ENCODE peak calls at places on chromosomes 3 and 15, in four cellular contexts. H, U, I and Z are unnamed samples.

GRCh38 chr3:98483626-98484025 is 13.9 kb upstream of the OR5K2 start:
- DNase-seq in U (no peak), I (no peak), H (no peak), Z (no peak)

GRCh38 chr3:188431553-188431952 is 277.6 kb downstream of the LPP start:
- DNase-seq in H (no peak), I (no peak), U (no peak), Z (no peak)

GRCh38 chr3:190325923-190326322 is 3.7 kb upstream of the CLDN1 start:
- DNase-seq in H (no peak), I (no peak), U (no peak), Z (no peak)

GRCh38 chr3:41682996-41683395 is 278.9 kb downstream of the ULK4 start:
- DNase-seq in U (no peak), H (no peak), I (no peak), Z (no peak)

GRCh38 chr3:76585794-76586392 is 454.0 kb upstream of the ROBO2 start:
- DNase-seq in U (peak), H (no peak), I (no peak), Z (peak)

GRCh38 chr15:59594493-59594942 is 17.1 kb upstream of the GCNT3 start:
- DNase-seq in I (no peak), U (peak), H (no peak), Z (no peak)

GRCh38 chr3:130576571-130577266 is 59.7 kb downstream of the COL6A6 start:
- DNase-seq in I (no peak), U (no peak), H (no peak), Z (no peak)

GRCh38 chr3:194306109-194306686 is 44.9 kb downstream of the CPN2 start:
- DNase-seq in U (no peak), I (peak), H (no peak), Z (no peak)

GRCh38 chr3:120448707-120449650 is 1.8 kb downstream of the FSTL1 start:
- DNase-seq in U (no peak), I (no peak), H (no peak), Z (peak)

GRCh38 chr3:35651888-35652287 is 12.6 kb downstream of the ARPP21 start:
- DNase-seq in H (no peak), I (no peak), U (no peak), Z (no peak)

GRCh38 chr3:165233521-165234195 is 37.5 kb upstream of the SLITRK3 start:
- DNase-seq in H (no peak), U (no peak), I (no peak), Z (no peak)

GRCh38 chr3:170056710-170057454 is 19.1 kb downstream of the GPR160 start:
- DNase-seq in U (no peak), H (no peak), I (peak), Z (no peak)

GRCh38 chr3:17912011-17912760 is 169.8 kb upstream of the TBC1D5 start:
- DNase-seq in U (no peak), H (no peak), I (no peak), Z (no peak)

GRCh38 chr3:53264718-53265117 is 8.9 kb upstream of the TKT start:
- DNase-seq in I (no peak), U (no peak), H (no peak), Z (no peak)

GRCh38 chr3:130905551-130905950 is 11.7 kb downstream of the ATP2C1 start:
- DNase-seq in H (no peak), U (no peak), I (no peak), Z (no peak)

GRCh38 chr3:129038121-129038855 is 22.3 kb upstream of the GP9 start:
- DNase-seq in I (no peak), H (no peak), U (no peak), Z (no peak)

GRCh38 chr3:183092256-183092655 is 7.0 kb downstream of the MCCC1 start:
- DNase-seq in I (no peak), U (no peak), H (no peak), Z (no peak)

GRCh38 chr3:76965122-76965725 is 74.7 kb upstream of the ROBO2 start:
- DNase-seq in U (peak), I (no peak), H (no peak), Z (no peak)

GRCh38 chr3:53941174-53941573 is 49.5 kb upstream of the SELENOK start:
- DNase-seq in U (no peak), H (no peak), I (no peak), Z (no peak)

GRCh38 chr3:36701903-36702374 is 62.4 kb downstream of the DCLK3 start:
- DNase-seq in U (no peak), H (peak), I (no peak), Z (no peak)

GRCh38 chr15:97761124-97761523 is 199.4 kb upstream of the ARRDC4 start:
- DNase-seq in I (no peak), U (no peak), H (no peak), Z (no peak)

GRCh38 chr15:38647683-38648082 is 83.1 kb upstream of the RASGRP1 start:
- DNase-seq in I (no peak), U (peak), H (no peak), Z (no peak)

GRCh38 chr3:58488962-58489361 is 2.9 kb upstream of the KCTD6 start:
- DNase-seq in H (no peak), I (no peak), U (no peak), Z (no peak)

GRCh38 chr3:10957976-10958749 is 34.4 kb upstream of the SLC6A1 start:
- DNase-seq in I (no peak), U (no peak), H (no peak), Z (no peak)

GRCh38 chr3:170107926-170108325 is 70.1 kb downstream of the GPR160 start:
- DNase-seq in U (no peak), H (no peak), I (no peak), Z (no peak)

GRCh38 chr3:98556164-98557130 is 24.7 kb downstream of the GPR15 start:
- DNase-seq in U (no peak), I (peak), H (no peak), Z (no peak)

GRCh38 chr15:28098766-28099554 is at the start of gene OCA2:
- DNase-seq in I (no peak), H (peak), U (peak), Z (peak)

GRCh38 chr15:52288986-52289385 is 6.6 kb downstream of the MYO5C start:
- DNase-seq in H (no peak), U (no peak), I (no peak), Z (no peak)

GRCh38 chr3:195692781-195693427 is 27.9 kb upstream of the MUC20 start:
- DNase-seq in H (no peak), I (no peak), U (no peak), Z (no peak)

GRCh38 chr3:38519651-38520050 is 23.5 kb downstream of the EXOG start:
- DNase-seq in H (no peak), I (no peak), U (no peak), Z (no peak)

GRCh38 chr3:73773228-73773627 is 148.5 kb upstream of the PDZRN3 start:
- DNase-seq in U (no peak), I (no peak), H (no peak), Z (no peak)

GRCh38 chr3:143090486-143090885 is 29.1 kb upstream of the CHST2 start:
- DNase-seq in H (no peak), I (no peak), U (no peak), Z (no peak)

GRCh38 chr3:151895881-151896661 is 22.6 kb downstream of the SUCNR1 start:
- DNase-seq in I (no peak), U (no peak), H (no peak), Z (no peak)

GRCh38 chr3:8506611-8507061 is 5.0 kb downstream of the LMCD1 start:
- DNase-seq in U (no peak), I (no peak), H (no peak), Z (no peak)

GRCh38 chr3:172018364-172018763 is 21.0 kb upstream of the FNDC3B start:
- DNase-seq in U (no peak), H (no peak), I (no peak), Z (no peak)

GRCh38 chr3:188006726-188007393 is 147.1 kb upstream of the LPP start:
- DNase-seq in I (no peak), U (no peak), H (no peak), Z (no peak)

DNA sequence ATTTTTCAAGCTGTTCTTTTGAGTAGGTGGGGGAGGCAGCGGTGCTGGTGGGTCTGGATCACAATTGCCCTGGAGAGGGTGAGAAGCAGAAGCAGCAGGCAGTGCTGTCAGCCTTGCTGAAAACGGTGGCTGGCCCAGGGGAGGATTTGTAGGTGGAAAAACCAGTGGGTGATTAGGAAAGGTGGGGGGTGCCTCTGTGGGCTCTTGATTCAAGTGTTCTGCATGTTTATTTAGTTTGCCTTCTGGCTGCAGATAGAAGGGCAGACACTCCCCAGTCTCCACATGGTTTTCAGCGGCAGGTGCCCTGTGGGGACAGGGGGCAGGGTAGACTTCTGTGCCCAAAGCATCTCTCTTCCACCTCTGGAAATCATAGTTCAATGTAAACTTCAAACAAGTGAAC is 300.1 kb upstream of the SLCO3A1 start:
- DNase-seq in U (no peak), I (no peak), H (no peak), Z (no peak)
- TF ChIP-seq TARDBP in U (no peak), I (no peak), H (no peak), Z (no peak)

DNA sequence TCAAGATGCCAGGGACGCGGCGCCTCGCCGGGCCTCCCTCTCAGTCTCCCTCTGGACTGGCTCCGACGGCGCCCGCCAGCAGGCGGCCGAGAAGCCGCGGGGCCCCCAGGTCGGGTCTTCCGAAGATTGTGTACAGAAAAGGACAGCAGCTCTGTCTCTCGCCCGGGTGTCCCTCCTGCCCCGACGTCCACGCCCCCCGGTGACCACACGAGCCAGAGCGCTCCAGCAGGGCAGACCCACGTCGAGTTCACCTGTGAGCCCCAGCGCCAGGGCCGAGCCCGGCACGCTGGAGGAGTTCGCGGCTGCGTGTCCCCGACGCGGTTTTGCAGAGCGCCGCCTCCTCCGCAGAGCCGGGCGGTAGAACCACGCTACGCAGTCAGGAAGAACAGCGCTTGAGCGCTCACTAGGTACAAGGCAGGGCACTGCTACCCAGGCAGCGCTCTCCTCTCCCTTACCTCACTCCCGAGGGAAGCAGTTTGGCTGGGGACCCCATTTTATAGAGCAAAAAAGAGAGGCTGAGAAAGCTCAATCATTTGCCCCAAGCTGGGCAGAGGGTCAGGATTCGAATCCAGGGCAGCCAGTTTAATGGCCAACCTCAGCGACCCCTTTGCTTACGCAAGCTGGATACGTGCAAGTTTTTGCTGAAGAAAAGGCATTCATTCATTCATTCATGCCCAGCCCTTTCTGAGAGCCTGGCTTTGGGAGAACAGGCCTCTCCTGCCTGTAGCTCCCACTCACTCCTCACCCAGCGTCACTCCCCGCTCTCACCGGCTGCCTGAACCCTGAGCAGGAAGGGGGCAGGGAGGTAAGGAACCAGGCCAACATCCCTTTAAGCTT is 3.0 kb upstream of the TLE3 start:
- DNase-seq in H (peak), U (peak), I (no peak), Z (peak)
- TF ChIP-seq TARDBP in H (no peak), U (no peak), I (no peak), Z (no peak)

GRCh38 chr3:149588909-149589308 is 68.9 kb downstream of the WWTR1 start:
- DNase-seq in U (no peak), I (no peak), H (no peak), Z (no peak)
- TF ChIP-seq TARDBP in U (no peak), I (no peak), H (no peak), Z (no peak)

DNA sequence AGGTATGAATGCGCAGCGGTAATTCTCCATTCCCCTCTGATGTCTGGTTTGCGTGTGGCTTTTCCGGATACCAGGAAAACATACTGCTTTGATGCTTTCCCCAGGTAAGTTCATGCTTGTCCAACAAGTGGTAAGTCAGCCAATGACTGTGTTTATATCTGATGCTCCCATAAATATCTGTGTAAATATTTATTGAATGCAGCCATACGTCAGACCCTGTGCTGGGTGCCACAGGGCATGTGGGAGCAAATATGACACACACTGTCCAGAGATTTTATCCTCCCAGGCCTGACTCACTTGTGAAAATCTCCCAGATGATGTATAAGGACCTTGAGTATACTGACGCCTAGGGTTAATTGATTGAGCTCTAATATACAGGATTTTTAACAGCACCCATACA is 29.6 kb upstream of the CEMIP start:
- DNase-seq in H (no peak), U (no peak), I (no peak), Z (no peak)
- TF ChIP-seq TARDBP in H (no peak), U (no peak), I (no peak), Z (no peak)

GRCh38 chr3:52084954-52085730 is 28.8 kb upstream of the DUSP7 start:
- DNase-seq in H (no peak), I (no peak), U (no peak), Z (peak)
- TF ChIP-seq TARDBP in H (no peak), I (no peak), U (no peak), Z (no peak)

DNA sequence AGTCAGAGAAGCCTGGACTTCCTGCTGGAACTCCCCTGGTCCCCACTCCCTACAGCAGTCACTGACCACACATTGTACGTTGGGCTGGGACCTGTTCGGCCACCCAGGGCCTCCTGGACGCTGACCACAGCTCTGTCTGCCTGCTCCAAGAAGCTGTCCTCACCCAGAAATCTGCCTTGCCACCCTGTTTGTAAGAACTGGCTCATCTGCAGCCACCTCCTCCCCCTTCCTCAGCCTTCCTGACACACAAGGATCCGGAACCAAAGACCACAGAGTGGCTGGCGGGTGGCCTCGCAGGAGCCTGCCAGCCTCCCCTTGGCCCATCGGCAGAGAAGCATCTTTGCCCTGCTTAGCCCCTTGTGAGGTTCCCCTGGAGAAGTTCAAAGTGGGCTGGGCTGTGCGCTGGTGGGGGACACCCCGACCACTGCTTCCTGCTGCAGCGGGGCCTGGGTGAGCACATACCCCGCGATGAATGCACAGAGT is 91.9 kb downstream of the PCSK6 start:
- DNase-seq in U (no peak), I (no peak), H (no peak), Z (no peak)
- TF ChIP-seq TARDBP in U (no peak), I (no peak), H (no peak), Z (no peak)

GRCh38 chr15:71110800-71111565 is 4.3 kb upstream of the THSD4 start:
- DNase-seq in H (no peak), U (no peak), I (no peak), Z (no peak)

GRCh38 chr15:71114066-71114680 is 1.1 kb upstream of the THSD4 start:
- DNase-seq in H (no peak), U (no peak), I (no peak), Z (no peak)

GRCh38 chr15:71109890-71110289 is 5.4 kb upstream of the THSD4 start:
- DNase-seq in U (no peak), I (no peak), H (no peak), Z (no peak)

GRCh38 chr15:71111950-71112349 is 3.3 kb upstream of the THSD4 start:
- DNase-seq in U (no peak), H (no peak), I (no peak), Z (no peak)

GRCh38 chr15:71112429-71112828 is 2.8 kb upstream of the THSD4 start:
- DNase-seq in U (no peak), H (no peak), I (no peak), Z (no peak)
- TF ChIP-seq TARDBP in U (no peak), H (no peak), I (no peak), Z (no peak)

GRCh38 chr15:70604671-70605070 is 158.7 kb downstream of the UACA start:
- DNase-seq in H (no peak), I (no peak), U (peak), Z (no peak)
- TF ChIP-seq TARDBP in H (no peak), I (no peak), U (no peak), Z (no peak)

GRCh38 chr15:95169701-95170459 is 938.5 kb downstream of the MCTP2 start:
- DNase-seq in H (no peak), U (no peak), I (no peak), Z (no peak)
- TF ChIP-seq TARDBP in H (no peak), U (no peak), I (no peak), Z (no peak)

DNA sequence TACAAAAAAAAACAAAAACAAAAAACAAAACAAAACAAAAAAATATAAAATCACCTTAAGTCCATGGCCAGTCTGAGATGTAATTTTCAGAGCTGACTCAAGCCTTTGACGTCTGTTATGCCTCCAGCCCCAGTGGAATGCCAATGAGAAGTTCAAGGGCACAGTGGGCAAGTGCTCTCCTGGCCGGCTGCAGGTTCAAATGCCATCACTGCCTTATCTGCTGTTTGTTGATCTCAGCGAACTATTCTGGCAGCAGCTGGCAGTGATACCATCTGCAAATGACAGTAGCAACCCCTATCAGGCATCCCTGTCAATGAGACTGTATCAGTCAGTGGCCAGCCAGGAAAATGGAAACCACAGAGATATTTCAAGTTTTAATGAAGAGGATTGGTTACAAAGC is 10.8 kb upstream of the PDE8A start:
- DNase-seq in H (no peak), U (no peak), I (no peak), Z (no peak)
- TF ChIP-seq TARDBP in H (no peak), U (no peak), I (no peak), Z (no peak)